ENCODE peak calls at places on chromosome 16, in ten cellular contexts. One of them, this sample, is unnamed.

GRCh38 chr16:77434365-77435239 is at the start of gene ADAMTS18:
- DNase-seq in sciatic nerve: no peak
- DNase-seq in smooth muscle cell of the brain vasculature: no peak
- DNase-seq in amniotic epithelial cell: no peak
- DNase-seq in DMS 273 treated with DMSO at 0.1 percent for 48 hours: no peak
- DNase-seq in A172: no peak
- DNase-seq in IMR-90: no peak
- DNase-seq in right cardiac atrium: no peak
- DNase-seq in mesenchymal stem cell: no peak
- DNase-seq in effector CD4-positive, alpha-beta T cell: no peak
- DNase-seq in this sample: no peak

GRCh38 chr16:14378684-14379467 is 251.2 kb downstream of the PARN start:
- DNase-seq in IMR-90: peak; percentile 58
- DNase-seq in effector CD4-positive, alpha-beta T cell: no peak
- DNase-seq in DMS 273 treated with DMSO at 0.1 percent for 48 hours: no peak
- DNase-seq in mesenchymal stem cell: no peak
- DNase-seq in right cardiac atrium: no peak
- DNase-seq in sciatic nerve: no peak
- DNase-seq in A172: no peak
- DNase-seq in amniotic epithelial cell: peak; percentile 84
- DNase-seq in smooth muscle cell of the brain vasculature: no peak
- DNase-seq in this sample: no peak

GRCh38 chr16:9055115-9055514 is 36.3 kb upstream of the HAPSTR1 start:
- DNase-seq in right cardiac atrium: no peak
- DNase-seq in A172: no peak
- DNase-seq in effector CD4-positive, alpha-beta T cell: no peak
- DNase-seq in sciatic nerve: no peak
- DNase-seq in IMR-90: no peak
- DNase-seq in mesenchymal stem cell: no peak
- DNase-seq in amniotic epithelial cell: no peak
- DNase-seq in DMS 273 treated with DMSO at 0.1 percent for 48 hours: no peak
- DNase-seq in smooth muscle cell of the brain vasculature: no peak
- DNase-seq in this sample: no peak

GRCh38 chr16:31451681-31452351 is 7.5 kb upstream of the ARMC5 start:
- DNase-seq in DMS 273 treated with DMSO at 0.1 percent for 48 hours: peak; percentile 68
- DNase-seq in amniotic epithelial cell: peak; percentile 84
- DNase-seq in right cardiac atrium: peak; percentile 65
- DNase-seq in sciatic nerve: no peak
- DNase-seq in smooth muscle cell of the brain vasculature: no peak
- DNase-seq in mesenchymal stem cell: peak; percentile 84
- DNase-seq in effector CD4-positive, alpha-beta T cell: no peak
- DNase-seq in A172: peak; percentile 75
- DNase-seq in IMR-90: peak; percentile 80
- DNase-seq in this sample: peak; percentile 81

GRCh38 chr16:54289242-54290051 is 2.9 kb upstream of the IRX3 start:
- DNase-seq in right cardiac atrium: peak; percentile 12
- DNase-seq in amniotic epithelial cell: no peak
- DNase-seq in IMR-90: no peak
- DNase-seq in smooth muscle cell of the brain vasculature: no peak
- DNase-seq in sciatic nerve: no peak
- DNase-seq in mesenchymal stem cell: no peak
- DNase-seq in effector CD4-positive, alpha-beta T cell: no peak
- DNase-seq in DMS 273 treated with DMSO at 0.1 percent for 48 hours: no peak
- DNase-seq in A172: no peak
- DNase-seq in this sample: no peak

GRCh38 chr16:27925612-27926011 is 137.9 kb downstream of the GSG1L start:
- DNase-seq in IMR-90: no peak
- DNase-seq in sciatic nerve: no peak
- DNase-seq in smooth muscle cell of the brain vasculature: no peak
- DNase-seq in amniotic epithelial cell: no peak
- DNase-seq in A172: no peak
- DNase-seq in mesenchymal stem cell: no peak
- DNase-seq in effector CD4-positive, alpha-beta T cell: no peak
- DNase-seq in right cardiac atrium: no peak
- DNase-seq in DMS 273 treated with DMSO at 0.1 percent for 48 hours: no peak
- DNase-seq in this sample: no peak

GRCh38 chr16:66133641-66134402 is 232.7 kb upstream of the CDH5 start:
- DNase-seq in right cardiac atrium: no peak
- DNase-seq in sciatic nerve: no peak
- DNase-seq in smooth muscle cell of the brain vasculature: no peak
- DNase-seq in mesenchymal stem cell: peak; percentile 46
- DNase-seq in A172: no peak
- DNase-seq in DMS 273 treated with DMSO at 0.1 percent for 48 hours: no peak
- DNase-seq in amniotic epithelial cell: peak; percentile 99
- DNase-seq in IMR-90: peak; percentile 72
- DNase-seq in effector CD4-positive, alpha-beta T cell: no peak
- DNase-seq in this sample: no peak

GRCh38 chr16:87492241-87492635 is 586 bp downstream of the ZCCHC14 start:
- DNase-seq in IMR-90: no peak
- DNase-seq in amniotic epithelial cell: no peak
- DNase-seq in sciatic nerve: no peak
- DNase-seq in mesenchymal stem cell: no peak
- DNase-seq in smooth muscle cell of the brain vasculature: no peak
- DNase-seq in DMS 273 treated with DMSO at 0.1 percent for 48 hours: no peak
- DNase-seq in A172: no peak
- DNase-seq in right cardiac atrium: no peak
- DNase-seq in effector CD4-positive, alpha-beta T cell: no peak
- DNase-seq in this sample: no peak

GRCh38 chr16:2447920-2448583 is 11.9 kb upstream of the TEDC2 start:
- DNase-seq in sciatic nerve: peak; percentile 51
- DNase-seq in right cardiac atrium: no peak
- DNase-seq in IMR-90: peak; percentile 61
- DNase-seq in A172: no peak
- DNase-seq in effector CD4-positive, alpha-beta T cell: no peak
- DNase-seq in amniotic epithelial cell: peak; percentile 68
- DNase-seq in DMS 273 treated with DMSO at 0.1 percent for 48 hours: no peak
- DNase-seq in mesenchymal stem cell: peak; percentile 28
- DNase-seq in smooth muscle cell of the brain vasculature: no peak
- DNase-seq in this sample: no peak

GRCh38 chr16:69017036-69017783 is 88.2 kb upstream of the HAS3 start:
- DNase-seq in sciatic nerve: no peak
- DNase-seq in smooth muscle cell of the brain vasculature: no peak
- DNase-seq in mesenchymal stem cell: peak; percentile 80
- DNase-seq in DMS 273 treated with DMSO at 0.1 percent for 48 hours: no peak
- DNase-seq in amniotic epithelial cell: peak; percentile 81
- DNase-seq in IMR-90: peak; percentile 85
- DNase-seq in right cardiac atrium: no peak
- DNase-seq in A172: peak; percentile 86
- DNase-seq in effector CD4-positive, alpha-beta T cell: no peak
- DNase-seq in this sample: no peak

GRCh38 chr16:49564577-49565224 is 191.1 kb downstream of the C16orf78 start:
- DNase-seq in DMS 273 treated with DMSO at 0.1 percent for 48 hours: peak; percentile 92
- DNase-seq in mesenchymal stem cell: no peak
- DNase-seq in effector CD4-positive, alpha-beta T cell: no peak
- DNase-seq in amniotic epithelial cell: no peak
- DNase-seq in A172: no peak
- DNase-seq in smooth muscle cell of the brain vasculature: peak; percentile 47
- DNase-seq in IMR-90: no peak
- DNase-seq in right cardiac atrium: no peak
- DNase-seq in sciatic nerve: no peak
- DNase-seq in this sample: no peak

GRCh38 chr16:10371592-10371991 is 14.3 kb upstream of the ATF7IP2 start:
- DNase-seq in amniotic epithelial cell: no peak
- DNase-seq in sciatic nerve: no peak
- DNase-seq in effector CD4-positive, alpha-beta T cell: no peak
- DNase-seq in DMS 273 treated with DMSO at 0.1 percent for 48 hours: no peak
- DNase-seq in IMR-90: no peak
- DNase-seq in A172: no peak
- DNase-seq in smooth muscle cell of the brain vasculature: no peak
- DNase-seq in right cardiac atrium: no peak
- DNase-seq in mesenchymal stem cell: no peak
- DNase-seq in this sample: no peak

GRCh38 chr16:77690416-77690815 is 31.9 kb upstream of the NUDT7 start:
- DNase-seq in sciatic nerve: no peak
- DNase-seq in IMR-90: no peak
- DNase-seq in right cardiac atrium: no peak
- DNase-seq in mesenchymal stem cell: no peak
- DNase-seq in effector CD4-positive, alpha-beta T cell: no peak
- DNase-seq in smooth muscle cell of the brain vasculature: no peak
- DNase-seq in amniotic epithelial cell: no peak
- DNase-seq in DMS 273 treated with DMSO at 0.1 percent for 48 hours: no peak
- DNase-seq in A172: no peak
- DNase-seq in this sample: no peak

GRCh38 chr16:11405331-11406176 is 60.3 kb downstream of the RMI2 start:
- DNase-seq in IMR-90: peak; percentile 8
- DNase-seq in right cardiac atrium: no peak
- DNase-seq in effector CD4-positive, alpha-beta T cell: no peak
- DNase-seq in smooth muscle cell of the brain vasculature: no peak
- DNase-seq in A172: peak; percentile 46
- DNase-seq in mesenchymal stem cell: peak; percentile 26
- DNase-seq in DMS 273 treated with DMSO at 0.1 percent for 48 hours: peak; percentile 10
- DNase-seq in sciatic nerve: no peak
- DNase-seq in amniotic epithelial cell: peak; percentile 11
- DNase-seq in this sample: peak; percentile 67

GRCh38 chr16:154223-155030 is 2.0 kb downstream of the HBZ start:
- DNase-seq in right cardiac atrium: no peak
- DNase-seq in smooth muscle cell of the brain vasculature: no peak
- DNase-seq in effector CD4-positive, alpha-beta T cell: no peak
- DNase-seq in DMS 273 treated with DMSO at 0.1 percent for 48 hours: no peak
- DNase-seq in mesenchymal stem cell: peak; percentile 57
- DNase-seq in A172: no peak
- DNase-seq in amniotic epithelial cell: peak; percentile 35
- DNase-seq in sciatic nerve: no peak
- DNase-seq in IMR-90: peak; percentile 25
- DNase-seq in this sample: no peak

GRCh38 chr16:67961551-67961957 is 6.9 kb downstream of the SLC12A4 start:
- DNase-seq in A172: no peak
- DNase-seq in DMS 273 treated with DMSO at 0.1 percent for 48 hours: peak; percentile 37
- DNase-seq in mesenchymal stem cell: no peak
- DNase-seq in IMR-90: no peak
- DNase-seq in amniotic epithelial cell: no peak
- DNase-seq in smooth muscle cell of the brain vasculature: no peak
- DNase-seq in sciatic nerve: no peak
- DNase-seq in effector CD4-positive, alpha-beta T cell: no peak
- DNase-seq in right cardiac atrium: no peak
- DNase-seq in this sample: no peak

GRCh38 chr16:89198417-89199240 is 1.7 kb downstream of the SLC22A31 start:
- DNase-seq in amniotic epithelial cell: no peak
- DNase-seq in effector CD4-positive, alpha-beta T cell: no peak
- DNase-seq in IMR-90: no peak
- DNase-seq in DMS 273 treated with DMSO at 0.1 percent for 48 hours: no peak
- DNase-seq in mesenchymal stem cell: no peak
- DNase-seq in sciatic nerve: peak; percentile 53
- DNase-seq in A172: no peak
- DNase-seq in smooth muscle cell of the brain vasculature: no peak
- DNase-seq in right cardiac atrium: no peak
- DNase-seq in this sample: no peak

GRCh38 chr16:58022601-58023371 is 2.8 kb upstream of the MMP15 start:
- DNase-seq in sciatic nerve: peak; percentile 79
- DNase-seq in right cardiac atrium: peak; percentile 85
- DNase-seq in smooth muscle cell of the brain vasculature: peak; percentile 45
- DNase-seq in effector CD4-positive, alpha-beta T cell: no peak
- DNase-seq in mesenchymal stem cell: no peak
- DNase-seq in IMR-90: peak; percentile 68
- DNase-seq in DMS 273 treated with DMSO at 0.1 percent for 48 hours: peak; percentile 71
- DNase-seq in amniotic epithelial cell: peak; percentile 73
- DNase-seq in A172: peak; percentile 58
- DNase-seq in this sample: no peak

GRCh38 chr16:53053967-53054669 is 673 bp upstream of the CHD9 start:
- DNase-seq in sciatic nerve: peak; percentile 73
- DNase-seq in mesenchymal stem cell: no peak
- DNase-seq in amniotic epithelial cell: peak; percentile 37
- DNase-seq in right cardiac atrium: peak; percentile 68
- DNase-seq in A172: no peak
- DNase-seq in IMR-90: no peak
- DNase-seq in DMS 273 treated with DMSO at 0.1 percent for 48 hours: no peak
- DNase-seq in smooth muscle cell of the brain vasculature: no peak
- DNase-seq in effector CD4-positive, alpha-beta T cell: no peak
- DNase-seq in this sample: peak; percentile 26

GRCh38 chr16:1701216-1701878 is 4.6 kb upstream of the MAPK8IP3 start:
- DNase-seq in amniotic epithelial cell: no peak
- DNase-seq in mesenchymal stem cell: no peak
- DNase-seq in effector CD4-positive, alpha-beta T cell: no peak
- DNase-seq in sciatic nerve: no peak
- DNase-seq in IMR-90: no peak
- DNase-seq in DMS 273 treated with DMSO at 0.1 percent for 48 hours: no peak
- DNase-seq in smooth muscle cell of the brain vasculature: no peak
- DNase-seq in A172: no peak
- DNase-seq in right cardiac atrium: no peak
- DNase-seq in this sample: no peak

GRCh38 chr16:65377131-65377649 is 255.3 kb upstream of the CDH11 start:
- DNase-seq in sciatic nerve: no peak
- DNase-seq in right cardiac atrium: no peak
- DNase-seq in A172: no peak
- DNase-seq in IMR-90: no peak
- DNase-seq in effector CD4-positive, alpha-beta T cell: no peak
- DNase-seq in amniotic epithelial cell: no peak
- DNase-seq in DMS 273 treated with DMSO at 0.1 percent for 48 hours: no peak
- DNase-seq in mesenchymal stem cell: no peak
- DNase-seq in smooth muscle cell of the brain vasculature: no peak
- DNase-seq in this sample: no peak

This sample was measured in HepG2.